ENCODE peak calls at places on chromosomes 11 and 22, in four cellular contexts. Z is amniotic stem cell, J is A172, Q is anterior cingulate cortex. I is an unnamed sample.

GRCh38 chr22:37848587-37849088 is 581 bp upstream of the EIF3L start:
- DNase-seq in Z (no peak), J (no peak), Q (no peak), I (no peak)

GRCh38 chr22:22949953-22950352 is 62.3 kb downstream of the IGLL5 start:
- DNase-seq in Z (no peak), J (no peak), Q (no peak), I (no peak)

GRCh38 chr11:64713031-64713780 is 9.8 kb downstream of the NRXN2 start:
- DNase-seq in Z (no peak), J (no peak), Q (no peak), I (no peak)

GRCh38 chr11:20474176-20474950 is 86.8 kb downstream of the PRMT3 start:
- DNase-seq in Z (no peak), J (no peak), Q (no peak), I (no peak)

GRCh38 chr22:35987487-35987886 is 41.1 kb downstream of the RBFOX2 start:
- DNase-seq in Z (no peak), J (no peak), Q (no peak), I (no peak)

GRCh38 chr11:120337896-120338840 is 2.0 kb downstream of the ARHGEF12 start:
- DNase-seq in Z (no peak), J (no peak), Q (no peak), I (no peak)

GRCh38 chr22:19802881-19803735 is 42.5 kb downstream of the TBX1 start:
- DNase-seq in Z (no peak), J (no peak), Q (no peak), I (no peak)

GRCh38 chr11:86606270-86606848 is 66.1 kb downstream of the ME3 start:
- DNase-seq in Z (no peak), J (no peak), Q (no peak), I (no peak)

I was measured in SJSA1.